ENCODE peak calls at places on chromosomes 2 and 18, in nine cellular contexts. W is RWPE2; F is AG04450; Y is CD8-positive, alpha-beta T cell; L is heart left ventricle; S is GM12865; A is HCT116; R is GM20000; P is cardiac muscle cell. Q is an unnamed sample.

GRCh38 chr2:178858896-178859628 is 51.8 kb upstream of the TTN start:
- DNase-seq in W (no peak), F (no peak), Y (no peak), L (no peak), S (no peak), A (no peak), R (no peak), P (no peak), Q (no peak)

GRCh38 chr2:16745466-16745865 is 79.8 kb upstream of the CYRIA start:
- DNase-seq in W (no peak), F (no peak), Y (no peak), L (no peak), S (no peak), A (no peak), R (no peak), P (no peak), Q (no peak)

GRCh38 chr2:71692621-71693277 is 239.4 kb downstream of the DYSF start:
- DNase-seq in W (peak; percentile 11), F (no peak), Y (no peak), L (no peak), S (no peak), A (no peak), R (no peak), P (no peak), Q (no peak)

GRCh38 chr2:96815326-96816126 is 542 bp upstream of the CNNM3 start:
- DNase-seq in W (no peak), F (no peak), Y (peak; percentile 40), L (no peak), S (peak; percentile 24), A (no peak), R (peak; percentile 72), P (peak; percentile 65), Q (no peak)

GRCh38 chr2:157364257-157364974 is 38.8 kb upstream of the ERMN start:
- DNase-seq in W (no peak), F (no peak), Y (no peak), L (no peak), S (peak; percentile 85), A (no peak), R (peak; percentile 21), P (no peak), Q (no peak)

GRCh38 chr2:219987830-219988229 is 360.4 kb downstream of the SLC4A3 start:
- DNase-seq in W (no peak), F (peak; percentile 64), Y (no peak), L (no peak), S (no peak), A (no peak), R (no peak), P (peak; percentile 58), Q (no peak)

GRCh38 chr18:79393626-79394401 is 1.9 kb upstream of the NFATC1 start:
- DNase-seq in W (peak; percentile 85), F (peak; percentile 20), Y (peak; percentile 40), L (peak; percentile 96), S (no peak), A (peak; percentile 44), R (peak; percentile 80), P (peak; percentile 95), Q (peak; percentile 76)

GRCh38 chr2:16478817-16479216 is 186.8 kb downstream of the CYRIA start:
- DNase-seq in W (no peak), F (no peak), Y (no peak), L (no peak), S (no peak), A (no peak), R (no peak), P (no peak), Q (no peak)

GRCh38 chr2:230330725-230331124 is 3.7 kb downstream of the SP140L start:
- DNase-seq in W (no peak), F (no peak), Y (no peak), L (no peak), S (no peak), A (no peak), R (no peak), P (peak; percentile 57), Q (no peak)

GRCh38 chr2:44713170-44713569 is 228.3 kb upstream of the SIX3 start:
- DNase-seq in W (no peak), F (no peak), Y (no peak), L (no peak), S (peak; percentile 25), A (no peak), R (no peak), P (no peak), Q (no peak)
- TF ChIP-seq CTCF in W (no peak), F (no peak), Y (no peak), L (no peak), S (no peak), A (no peak), R (no peak), P (no peak), Q (no peak)

GRCh38 chr2:38377501-38378258 is 607 bp upstream of the ATL2 start:
- DNase-seq in W (no peak), F (peak; percentile 54), Y (no peak), L (no peak), S (no peak), A (no peak), R (no peak), P (peak; percentile 75), Q (no peak)

GRCh38 chr2:38376346-38376682 is 759 bp downstream of the ATL2 start:
- DNase-seq in W (no peak), F (no peak), Y (peak; percentile 45), L (no peak), S (peak; percentile 76), A (peak; percentile 53), R (peak; percentile 69), P (peak; percentile 70), Q (peak; percentile 72)

GRCh38 chr2:38374978-38375377 is 2.1 kb downstream of the ATL2 start:
- DNase-seq in W (no peak), F (no peak), Y (no peak), L (no peak), S (no peak), A (no peak), R (no peak), P (no peak), Q (no peak)

GRCh38 chr2:38375711-38376345 is 1.2 kb downstream of the ATL2 start:
- DNase-seq in W (peak; percentile 68), F (no peak), Y (no peak), L (no peak), S (no peak), A (no peak), R (no peak), P (peak; percentile 43), Q (no peak)

DNA sequence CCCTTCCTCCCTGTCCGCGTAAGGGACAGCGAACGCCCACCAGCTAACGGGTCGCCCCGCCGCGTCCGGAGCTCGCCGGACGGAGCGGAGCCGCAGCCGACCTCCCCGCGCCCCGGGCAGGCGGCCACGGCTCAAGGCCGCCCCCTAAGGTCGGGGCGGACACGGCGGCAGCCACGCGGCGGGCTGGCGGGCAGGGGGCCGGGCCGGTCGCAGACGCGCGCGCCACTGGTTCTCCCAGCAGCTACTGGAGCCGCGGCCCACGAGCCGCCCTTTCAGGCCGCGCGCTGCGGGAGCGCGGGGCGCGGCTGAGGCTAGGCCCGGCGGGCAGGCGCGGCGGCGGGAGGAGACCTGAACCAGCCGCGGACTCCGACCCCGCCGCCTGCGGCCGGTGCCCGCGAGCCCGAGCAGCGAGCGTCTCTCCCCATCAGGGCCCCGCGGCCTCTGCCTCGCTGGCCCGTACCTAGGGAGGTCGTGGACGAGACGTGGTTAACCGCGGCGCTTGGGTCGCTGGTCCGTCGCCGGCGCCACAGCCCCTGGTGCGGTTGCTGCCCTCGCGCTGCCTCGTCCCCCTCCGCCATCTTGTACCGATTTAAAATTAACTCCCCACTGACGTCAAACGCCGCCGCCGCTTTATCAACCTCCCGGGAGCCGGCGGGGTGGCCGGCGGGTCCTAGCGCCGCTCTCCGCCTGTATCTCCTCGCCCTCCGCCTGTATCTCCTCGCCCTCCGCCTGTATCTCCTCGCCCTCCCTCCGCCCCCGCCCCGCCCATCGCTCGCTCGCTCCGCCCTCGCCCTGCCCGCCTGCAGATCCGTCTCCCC is at the start of gene ATL2:
- DNase-seq in W (peak; percentile 94), F (peak; percentile 77), Y (peak; percentile 93), L (peak; percentile 97), S (peak; percentile 96), A (peak; percentile 87), R (peak; percentile 95), P (peak; percentile 98), Q (peak; percentile 95)
- TF ChIP-seq CTCF in W (peak; percentile 85), F (peak; percentile 13), Y (peak; percentile 43), L (no peak), S (peak; percentile 65), A (no peak), R (peak; percentile 87), P (peak; percentile 33), Q (peak; percentile 71)

GRCh38 chr18:61972389-61973264 is 79.8 kb upstream of the RNF152 start:
- DNase-seq in W (no peak), F (no peak), Y (no peak), L (no peak), S (peak; percentile 49), A (no peak), R (no peak), P (no peak), Q (no peak)

GRCh38 chr18:61975526-61976326 is 82.9 kb upstream of the RNF152 start:
- DNase-seq in W (no peak), F (no peak), Y (no peak), L (no peak), S (peak; percentile 45), A (no peak), R (no peak), P (no peak), Q (no peak)

DNA sequence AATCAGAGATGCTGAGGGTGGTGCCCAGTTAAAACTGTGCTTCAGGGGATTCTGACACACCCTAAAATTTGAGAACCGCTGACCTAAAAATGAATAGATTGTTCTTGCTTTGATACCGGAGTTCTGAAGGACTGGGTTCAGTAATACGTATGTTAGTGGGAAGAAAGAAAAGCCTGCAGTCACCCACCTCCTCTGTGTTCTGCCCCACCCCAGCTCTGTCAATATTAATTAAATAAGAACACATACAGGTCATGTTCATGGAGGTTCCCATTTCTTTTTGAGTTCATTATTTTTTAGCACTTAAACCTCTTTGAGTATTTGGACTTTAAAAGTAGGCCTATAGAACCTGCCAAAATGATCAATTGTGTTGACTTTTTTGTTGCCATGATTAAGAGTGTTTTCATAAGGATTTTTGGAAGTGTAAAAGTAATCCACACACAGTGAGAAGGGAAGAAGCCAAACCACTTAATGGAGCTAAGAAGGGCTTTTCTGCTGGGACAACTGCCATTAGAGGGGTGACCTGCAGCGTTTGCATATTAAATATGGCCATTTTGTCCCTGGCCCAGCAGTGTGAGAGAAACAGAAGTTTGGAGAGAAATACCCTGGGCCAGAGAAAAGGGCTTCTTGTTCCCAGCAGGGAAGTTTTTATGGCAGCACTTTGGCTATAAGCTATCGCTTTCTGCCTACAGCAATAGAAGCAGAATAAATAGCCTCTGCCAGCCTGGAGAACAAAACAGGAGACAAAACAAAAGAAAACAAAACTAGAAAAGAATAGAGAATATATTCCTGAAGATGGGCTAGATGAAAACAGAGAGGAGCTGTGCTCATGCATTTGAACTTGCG is 80.7 kb upstream of the RNF152 start:
- DNase-seq in W (no peak), F (no peak), Y (no peak), L (no peak), S (no peak), A (no peak), R (no peak), P (no peak), Q (no peak)
- TF ChIP-seq CTCF in W (no peak), F (no peak), Y (no peak), L (no peak), S (no peak), A (no peak), R (no peak), P (no peak), Q (no peak)

DNA sequence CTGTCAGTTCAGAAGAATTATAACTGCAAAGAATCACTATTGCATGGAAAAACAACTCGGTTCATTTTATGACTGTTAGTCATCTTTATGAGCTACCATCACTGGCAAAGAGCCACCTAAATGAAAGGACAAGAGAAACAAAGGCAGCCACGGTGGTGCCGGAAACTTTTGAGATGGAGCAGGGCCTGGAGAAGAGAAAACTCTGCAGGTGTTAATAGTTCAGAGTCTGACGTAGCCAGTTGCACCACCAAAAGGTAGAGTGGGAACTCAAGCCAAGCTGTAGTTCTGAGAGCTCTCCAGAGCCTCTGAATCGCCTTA is 110.9 kb downstream of the FTCDNL1 start:
- DNase-seq in W (no peak), F (no peak), Y (no peak), L (no peak), S (no peak), A (no peak), R (no peak), P (no peak), Q (no peak)
- TF ChIP-seq CTCF in W (peak; percentile 57), F (no peak), Y (peak; percentile 42), L (peak; percentile 39), S (no peak), A (no peak), R (no peak), P (no peak), Q (peak; percentile 44)

Q was measured in type B pancreatic cell.